ENCODE peak calls at places on chromosome 2, in four cellular contexts. O, H, K and J are unnamed samples.

GRCh38 chr2:46326231-46326980 is 29.2 kb downstream of the EPAS1 start:
- DNase-seq in O (no peak), H (no peak), K (no peak), J (peak; percentile 95)

GRCh38 chr2:217996345-217996744 is 6.5 kb downstream of the TNS1 start:
- DNase-seq in H (peak; percentile 83), K (peak; percentile 82), O (no peak), J (peak; percentile 3)

GRCh38 chr2:171072164-171072563 is 88.5 kb downstream of the TLK1 start:
- DNase-seq in O (no peak), H (no peak), K (no peak), J (no peak)

GRCh38 chr2:105578166-105578565 is 166.5 kb upstream of the NCK2 start:
- DNase-seq in O (no peak), K (no peak), H (no peak), J (no peak)

GRCh38 chr2:72367530-72368225 is 220.0 kb upstream of the CYP26B1 start:
- DNase-seq in H (peak; percentile 90), K (peak; percentile 92), O (peak; percentile 52), J (peak; percentile 93)

GRCh38 chr2:160085662-160086061 is 23.2 kb upstream of the PLA2R1 start:
- DNase-seq in K (no peak), H (no peak), O (no peak), J (no peak)

GRCh38 chr2:53286336-53286735 is 481.3 kb upstream of the CHAC2 start:
- DNase-seq in H (peak; percentile 45), K (no peak), O (no peak), J (peak; percentile 2)

GRCh38 chr2:199379251-199379650 is 78.5 kb downstream of the SATB2 start:
- DNase-seq in H (peak; percentile 75), K (peak; percentile 35), O (no peak), J (no peak)

GRCh38 chr2:236164201-236164982 is 3.8 kb downstream of the GBX2 start:
- DNase-seq in O (peak; percentile 73), H (no peak), K (peak; percentile 28), J (no peak)

GRCh38 chr2:111705711-111706323 is 178.2 kb downstream of the ANAPC1 start:
- DNase-seq in H (peak; percentile 97), O (peak; percentile 90), K (peak; percentile 89), J (peak; percentile 83)

GRCh38 chr2:190532581-190532980 is 1.9 kb downstream of the NEMP2 start:
- DNase-seq in O (no peak), K (no peak), H (no peak), J (no peak)

GRCh38 chr2:151423760-151424159 is 14.1 kb downstream of the RIF1 start:
- DNase-seq in H (no peak), O (no peak), K (no peak), J (no peak)

GRCh38 chr2:44100351-44100750 is 68.3 kb upstream of the PPM1B start:
- DNase-seq in K (peak; percentile 96), O (no peak), H (peak; percentile 95), J (peak; percentile 42)

GRCh38 chr2:239693761-239694415 is 293.1 kb upstream of the HDAC4 start:
- DNase-seq in H (no peak), K (no peak), O (no peak), J (no peak)

GRCh38 chr2:124753842-124754241 is 728.8 kb downstream of the CNTNAP5 start:
- DNase-seq in H (no peak), O (no peak), K (no peak), J (no peak)

GRCh38 chr2:920573-920972 is 30.1 kb upstream of the SNTG2 start:
- DNase-seq in K (no peak), H (no peak), O (no peak), J (no peak)

GRCh38 chr2:192127434-192127833 is 67.3 kb downstream of the TMEFF2 start:
- DNase-seq in O (no peak), H (no peak), K (no peak), J (no peak)

GRCh38 chr2:241613018-241613780 is 23.8 kb downstream of the THAP4 start:
- DNase-seq in K (peak; percentile 39), O (no peak), H (peak; percentile 26), J (no peak)

GRCh38 chr2:241615041-241615440 is 21.9 kb downstream of the THAP4 start:
- DNase-seq in O (no peak), K (no peak), H (no peak), J (no peak)

GRCh38 chr2:241611062-241611461 is 25.9 kb downstream of the THAP4 start:
- DNase-seq in K (no peak), O (no peak), H (no peak), J (no peak)

GRCh38 chr2:241609859-241610793 is 26.8 kb downstream of the THAP4 start:
- DNase-seq in O (peak; percentile 98), H (peak; percentile 62), K (peak; percentile 86), J (peak; percentile 88)

DNA sequence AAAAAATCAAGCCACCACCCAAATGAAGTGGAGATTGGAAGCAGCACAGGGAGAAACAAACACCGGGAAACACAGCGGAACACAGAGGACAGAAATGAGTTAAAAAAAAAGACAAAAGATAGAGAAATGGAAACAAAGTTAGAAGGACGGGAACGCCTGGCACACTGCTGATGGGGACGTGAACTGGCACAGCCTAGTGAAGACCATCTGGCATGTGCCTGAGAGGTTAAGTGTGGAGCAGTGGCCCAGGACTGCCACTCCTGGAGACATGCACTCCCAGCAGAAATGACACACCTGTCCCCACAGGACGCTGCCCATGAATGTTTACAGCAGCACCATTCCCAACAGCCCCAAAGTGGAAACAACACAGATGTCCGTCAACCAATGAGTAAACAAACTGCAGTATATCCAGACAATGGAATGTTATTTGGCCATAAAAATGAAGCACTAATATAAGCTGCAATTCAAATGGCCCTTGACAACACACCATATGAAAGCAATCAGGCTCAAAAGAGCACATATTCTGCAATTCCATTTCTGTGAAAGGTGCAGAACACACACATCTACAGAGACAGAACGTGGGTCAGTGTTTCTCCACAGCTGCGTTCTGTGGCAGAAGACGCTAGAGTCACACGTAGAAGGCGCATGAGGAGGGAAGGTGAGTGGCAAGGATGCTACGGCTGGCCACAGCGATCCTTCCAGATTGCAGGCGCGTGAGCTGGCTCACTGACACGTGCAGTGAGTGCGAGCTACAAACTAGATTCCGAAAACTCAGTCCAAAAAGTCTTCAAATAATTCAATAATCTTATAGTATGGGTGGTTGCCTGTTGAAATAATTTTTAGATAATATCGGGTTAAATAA is 24.6 kb downstream of the THAP4 start:
- DNase-seq in K (peak; percentile 39), H (peak; percentile 20), O (no peak), J (no peak)
- H4K91ac ChIP-seq in K (no peak overlapping the region), H (no peak overlapping the region), O (no peak overlapping the region), J (no peak overlapping the region)

GRCh38 chr2:9309147-9309546 is 102.5 kb downstream of the ASAP2 start:
- DNase-seq in H (no peak), O (no peak), K (no peak), J (no peak)

GRCh38 chr2:9308186-9308955 is 101.8 kb downstream of the ASAP2 start:
- DNase-seq in H (peak; percentile 43), O (no peak), K (no peak), J (no peak)

GRCh38 chr2:9307505-9307904 is 100.9 kb downstream of the ASAP2 start:
- DNase-seq in O (no peak), H (no peak), K (no peak), J (no peak)

GRCh38 chr2:9303528-9304225 is 97.1 kb downstream of the ASAP2 start:
- DNase-seq in H (no peak), K (no peak), O (no peak), J (no peak)

GRCh38 chr2:9306910-9307309 is 100.3 kb downstream of the ASAP2 start:
- DNase-seq in O (no peak), K (no peak), H (no peak), J (peak; percentile 99)
- H3K9ac ChIP-seq in O (no peak overlapping the region), K (no peak overlapping the region), H (no peak overlapping the region), J (no peak overlapping the region)

DNA sequence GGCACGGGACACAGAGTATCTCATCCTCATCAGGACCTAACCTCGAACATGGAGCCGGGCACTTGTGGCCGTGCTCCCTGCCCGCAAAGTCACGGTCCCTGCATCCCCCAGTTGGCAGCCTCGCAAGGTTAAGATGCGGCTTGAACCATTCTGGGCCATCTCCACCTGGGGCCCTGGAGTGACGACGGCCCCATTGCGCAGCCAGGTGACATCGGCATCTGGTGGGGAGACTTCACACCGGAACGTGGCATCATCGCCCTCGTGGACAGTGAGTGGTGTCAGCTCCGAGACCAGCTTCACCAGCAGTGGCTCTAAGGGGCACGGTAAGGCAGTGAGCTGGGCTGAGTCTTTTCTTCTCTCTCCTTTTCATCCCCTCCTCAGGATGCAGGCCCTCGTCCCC is 12.6 kb downstream of the TMEM198 start:
- DNase-seq in H (no peak), K (no peak), O (no peak), J (no peak)
- H3K23ac ChIP-seq in H (no peak overlapping the region), K (no peak overlapping the region), O (no peak overlapping the region), J (no peak overlapping the region)

GRCh38 chr2:10255189-10256030 is 47.3 kb upstream of the HPCAL1 start:
- DNase-seq in H (no peak), O (no peak), K (no peak), J (no peak)
- H4K91ac ChIP-seq in H (no peak overlapping the region), O (no peak overlapping the region), K (no peak overlapping the region), J (peak overlapping the region; percentile 0)

DNA sequence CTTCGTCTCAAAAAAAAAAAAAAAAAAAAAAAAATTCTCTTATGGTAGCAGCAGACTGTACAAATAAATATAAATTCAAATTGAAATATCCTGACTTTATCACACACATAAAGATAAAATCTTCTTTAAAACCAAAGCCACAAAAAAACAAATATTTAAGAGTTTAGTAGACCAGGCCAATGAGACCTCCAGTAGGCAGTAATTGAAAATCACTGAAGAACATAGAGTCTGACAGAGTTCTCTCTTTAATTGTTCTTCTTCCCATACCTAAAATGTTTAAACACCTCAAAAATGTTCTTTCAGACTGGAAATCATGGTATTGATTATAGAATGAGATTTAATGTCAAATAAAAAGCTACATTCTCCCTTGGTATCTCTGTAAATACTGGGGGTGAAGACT is 20.8 kb downstream of the PRPF40A start:
- DNase-seq in H (no peak), K (no peak), O (no peak), J (no peak)
- H3K9ac ChIP-seq in H (no peak overlapping the region), K (no peak overlapping the region), O (no peak overlapping the region), J (no peak overlapping the region)

GRCh38 chr2:113195923-113196501 is 22.2 kb downstream of the PSD4 start:
- DNase-seq in H (no peak), O (no peak), K (no peak), J (no peak)
- H3K23ac ChIP-seq in H (no peak overlapping the region), O (no peak overlapping the region), K (no peak overlapping the region), J (no peak overlapping the region)